ENCODE peak calls at places on chromosomes 13 and 19, in seven cellular contexts. I is fibroblast of mammary gland; T is cardiac fibroblast; H is SK-N-SH; J is GM06990; C is cardiac muscle cell; M is CD8-positive, alpha-beta T cell. U is an unnamed sample.

GRCh38 chr13:27583645-27584044 is 36.7 kb downstream of the LNX2 start:
- DNase-seq in T (peak), J (no peak), C (peak), H (no peak), I (no peak), M (no peak), U (no peak)

GRCh38 chr13:110034031-110034430 is 247.6 kb upstream of the IRS2 start:
- DNase-seq in H (no peak), C (no peak), J (no peak), M (no peak), I (no peak), T (no peak), U (no peak)

GRCh38 chr19:872266-872951 is 12.9 kb downstream of the CFD start:
- DNase-seq in J (peak), C (peak), T (peak), H (no peak), M (peak), I (peak), U (peak)

GRCh38 chr13:32284927-32285632 is 30.1 kb downstream of the ZAR1L start:
- DNase-seq in T (peak), H (no peak), C (peak), J (no peak), M (no peak), I (peak), U (peak)

GRCh38 chr13:94088742-94089141 is 390.7 kb downstream of the DCT start:
- DNase-seq in T (no peak), M (no peak), H (peak), J (no peak), C (no peak), I (no peak), U (no peak)

GRCh38 chr19:45097776-45098520 is 5.0 kb downstream of the PPP1R37 start:
- DNase-seq in I (peak), H (no peak), T (peak), C (peak), M (no peak), J (no peak), U (no peak)

GRCh38 chr19:38862321-38863059 is 12.7 kb upstream of the HNRNPL start:
- DNase-seq in I (peak), C (peak), T (no peak), H (peak), J (no peak), M (no peak), U (peak)

GRCh38 chr19:55489711-55490477 is 1.7 kb downstream of the SSC5D start:
- DNase-seq in M (no peak), H (no peak), I (no peak), C (no peak), J (no peak), T (no peak), U (no peak)

GRCh38 chr19:21608571-21608970 is 103.2 kb downstream of the ZNF429 start:
- DNase-seq in I (no peak), J (no peak), T (no peak), C (no peak), M (no peak), H (no peak), U (no peak)

GRCh38 chr19:41694831-41695635 is 7.0 kb upstream of the CEACAM7 start:
- DNase-seq in M (no peak), I (no peak), C (no peak), T (no peak), J (no peak), H (no peak), U (no peak)

GRCh38 chr19:2167896-2168618 is 4.3 kb downstream of the DOT1L start:
- DNase-seq in C (peak), T (peak), I (peak), J (peak), M (no peak), H (no peak), U (no peak)

GRCh38 chr19:3132971-3133792 is 2.7 kb upstream of the GNA15 start:
- DNase-seq in M (peak), C (peak), H (peak), J (peak), I (no peak), T (peak), U (peak)

GRCh38 chr13:23740002-23740401 is 149.2 kb downstream of the MIPEP start:
- DNase-seq in M (no peak), C (no peak), I (no peak), J (no peak), T (no peak), H (no peak), U (no peak)

GRCh38 chr19:1945899-1946298 is 4.9 kb downstream of the CSNK1G2 start:
- DNase-seq in C (peak), J (peak), H (peak), M (peak), I (peak), T (peak), U (no peak)

GRCh38 chr13:75812751-75813181 is 176.6 kb downstream of the LMO7 start:
- DNase-seq in H (peak), J (no peak), I (peak), T (peak), C (peak), M (no peak), U (peak)

GRCh38 chr19:15564534-15565168 is 50.4 kb upstream of the CYP4F8 start:
- DNase-seq in I (no peak), J (no peak), C (no peak), M (no peak), H (no peak), T (no peak), U (no peak)

GRCh38 chr13:113855012-113855921 is 8.6 kb downstream of the GAS6 start:
- DNase-seq in I (no peak), T (peak), C (no peak), M (no peak), H (no peak), J (no peak), U (no peak)

DNA sequence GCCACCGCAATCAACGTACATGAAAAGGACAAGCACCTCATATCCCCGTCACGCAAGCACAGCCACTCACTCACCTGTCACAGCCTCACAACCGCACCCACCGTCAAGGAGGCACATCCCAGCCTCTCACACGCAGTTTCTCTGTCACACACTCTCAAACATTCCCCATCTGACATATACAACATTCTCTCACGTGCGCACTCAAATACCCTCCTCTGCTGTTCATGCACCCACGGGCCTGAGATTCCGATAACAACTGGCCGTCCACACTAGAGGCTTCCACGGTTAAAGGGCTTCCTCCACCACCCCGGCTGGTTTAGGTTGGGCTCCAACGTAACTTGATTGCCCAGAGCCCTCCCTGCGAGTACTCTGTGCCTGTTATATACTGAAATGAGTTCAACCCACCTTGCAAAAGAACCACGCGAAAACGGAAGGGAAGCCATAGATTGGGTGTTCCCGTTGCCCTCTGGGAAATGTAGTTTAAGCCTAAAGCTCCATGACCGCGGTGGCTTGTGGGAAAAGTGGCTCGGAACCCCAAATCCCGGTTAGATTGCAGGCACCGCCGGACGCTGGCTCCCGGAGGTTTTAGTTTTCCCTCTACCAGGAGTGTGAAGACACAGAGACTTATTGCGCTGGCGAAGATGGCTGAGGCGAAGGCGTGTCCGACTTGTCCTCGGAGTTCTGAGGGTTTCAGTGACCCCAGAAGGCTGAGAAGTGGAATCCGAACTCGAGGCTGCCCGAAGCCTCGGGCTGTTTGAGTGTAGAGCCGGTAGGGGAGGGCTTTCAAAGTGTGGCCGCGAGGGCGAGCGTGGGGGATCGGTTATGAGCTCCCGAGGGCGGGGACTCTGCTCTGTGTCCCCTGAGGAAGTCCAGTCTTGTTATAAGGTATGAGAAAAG is at the start of gene ZNF573:
- DNase-seq in T (peak), M (peak), I (peak), C (peak), J (peak), H (peak), U (peak)
- TF ChIP-seq CTCF in T (peak), M (no peak), I (no peak), C (peak), J (peak), H (peak), U (no peak)

GRCh38 chr19:53896682-53897081 is 12.4 kb upstream of the CACNG7 start:
- DNase-seq in H (no peak), M (no peak), I (no peak), T (no peak), J (no peak), C (no peak), U (no peak)

GRCh38 chr19:53898166-53898565 is 10.9 kb upstream of the CACNG7 start:
- DNase-seq in T (no peak), H (no peak), C (no peak), M (no peak), I (no peak), J (no peak), U (no peak)

GRCh38 chr19:53897459-53897858 is 11.6 kb upstream of the CACNG7 start:
- DNase-seq in J (no peak), H (no peak), T (no peak), C (no peak), M (no peak), I (no peak), U (no peak)

GRCh38 chr19:53900191-53900860 is 8.8 kb upstream of the CACNG7 start:
- DNase-seq in I (no peak), M (no peak), H (no peak), J (no peak), C (no peak), T (no peak), U (no peak)

GRCh38 chr19:53898680-53899341 is 10.3 kb upstream of the CACNG7 start:
- DNase-seq in H (peak), J (no peak), M (no peak), I (no peak), T (no peak), C (no peak), U (no peak)
- H3K4me3 ChIP-seq in H (no peak), J (no peak), M (no peak), I (no peak), T (no peak), C (no peak), U (no peak)

GRCh38 chr19:46374526-46375475 is 27.9 kb downstream of the PPP5C start:
- DNase-seq in C (no peak), T (no peak), I (no peak), M (no peak), H (no peak), J (no peak), U (no peak)

GRCh38 chr19:46369817-46370216 is 22.9 kb downstream of the PPP5C start:
- DNase-seq in M (no peak), I (no peak), H (no peak), T (no peak), C (no peak), J (no peak), U (no peak)

GRCh38 chr19:46373573-46374359 is 26.9 kb downstream of the PPP5C start:
- DNase-seq in I (peak), J (no peak), C (no peak), T (peak), M (no peak), H (peak), U (peak)

GRCh38 chr19:46371371-46371901 is 24.5 kb downstream of the PPP5C start:
- DNase-seq in T (peak), I (no peak), J (no peak), C (no peak), H (no peak), M (no peak), U (no peak)

DNA sequence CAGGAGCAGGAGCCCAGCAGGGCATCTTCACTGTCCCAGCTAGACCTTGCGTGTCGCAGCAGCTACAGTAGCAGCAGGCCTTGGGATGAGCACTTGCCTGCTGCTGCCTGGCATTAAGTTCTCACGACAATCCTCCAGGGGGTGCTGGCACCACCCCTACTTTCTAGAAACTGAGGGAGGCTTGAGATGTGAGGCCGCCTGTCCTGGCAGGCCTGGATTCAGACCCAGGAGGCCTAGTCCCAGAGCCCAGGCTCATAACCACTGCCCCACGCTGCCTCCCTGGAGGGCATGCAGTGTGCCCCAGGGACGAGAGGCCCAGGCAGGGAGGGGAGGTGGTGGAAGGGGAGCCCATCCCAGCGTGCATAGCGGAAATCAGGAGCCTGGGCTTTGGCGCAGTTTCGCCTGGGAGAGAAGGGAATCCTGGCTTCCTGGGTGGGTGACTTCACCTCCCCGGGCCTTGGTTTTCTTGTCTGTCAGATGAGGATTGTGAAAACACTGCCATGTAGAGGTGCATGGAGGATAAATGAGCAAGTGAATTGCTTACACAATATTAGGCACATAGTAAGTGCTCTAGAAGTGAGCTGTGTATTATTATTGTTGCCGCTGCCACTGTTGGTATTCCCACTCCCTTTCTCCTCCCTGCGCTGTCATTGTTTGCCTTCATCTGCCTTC is 26.1 kb downstream of the PPP5C start:
- DNase-seq in J (no peak), M (no peak), C (peak), I (peak), H (no peak), T (peak), U (no peak)
- TF ChIP-seq CTCF in J (peak), M (no peak), C (peak), I (peak), H (peak), T (peak), U (peak)

DNA sequence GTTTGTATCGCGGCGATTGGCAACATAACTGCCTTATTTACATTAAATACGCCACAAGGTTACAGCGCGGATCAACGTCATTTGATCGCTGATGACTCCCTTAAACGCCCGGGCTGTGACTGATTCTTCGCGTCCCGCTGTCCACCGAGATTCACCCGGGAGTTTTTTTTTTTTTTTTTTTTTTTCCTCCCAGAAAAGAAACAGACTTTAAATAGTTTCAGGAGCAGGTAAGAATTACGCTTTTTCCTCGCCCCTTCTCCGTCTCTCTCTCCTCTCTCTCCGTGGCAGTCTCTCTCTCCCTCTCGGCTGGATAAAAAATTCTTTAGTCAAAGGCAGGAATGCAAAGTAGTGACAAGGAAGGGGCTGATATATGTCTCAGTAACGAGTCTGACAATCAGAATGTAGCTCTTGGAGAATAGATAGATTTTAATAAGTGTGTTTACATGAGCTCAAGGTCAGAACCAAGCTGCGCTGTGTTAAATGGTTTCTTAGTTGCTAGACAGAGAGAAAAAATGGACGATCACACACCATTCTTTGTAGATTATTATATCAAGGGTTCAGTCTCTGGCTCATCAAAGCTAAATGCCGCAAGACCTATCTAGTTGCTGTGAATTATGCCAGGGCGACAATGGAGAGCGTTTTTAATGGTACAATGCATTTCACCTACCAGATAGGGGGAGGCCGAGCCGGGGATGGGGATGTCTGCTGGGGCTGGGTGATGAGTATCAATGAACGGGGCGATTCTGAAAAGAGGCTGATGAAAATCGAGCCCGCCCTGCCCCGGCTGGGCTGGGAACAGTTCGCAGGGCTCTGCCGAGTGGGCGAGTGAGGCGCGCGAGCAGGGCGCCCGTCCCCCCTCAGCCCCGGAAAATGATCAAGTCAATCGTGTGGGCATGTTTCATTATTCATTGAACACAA is 147.2 kb upstream of the ZNF536 start:
- DNase-seq in I (no peak), T (no peak), J (no peak), M (no peak), H (peak), C (peak), U (no peak)
- H3K4me3 ChIP-seq in I (no peak), T (no peak), J (peak), M (peak), H (peak), C (peak), U (no peak)

DNA sequence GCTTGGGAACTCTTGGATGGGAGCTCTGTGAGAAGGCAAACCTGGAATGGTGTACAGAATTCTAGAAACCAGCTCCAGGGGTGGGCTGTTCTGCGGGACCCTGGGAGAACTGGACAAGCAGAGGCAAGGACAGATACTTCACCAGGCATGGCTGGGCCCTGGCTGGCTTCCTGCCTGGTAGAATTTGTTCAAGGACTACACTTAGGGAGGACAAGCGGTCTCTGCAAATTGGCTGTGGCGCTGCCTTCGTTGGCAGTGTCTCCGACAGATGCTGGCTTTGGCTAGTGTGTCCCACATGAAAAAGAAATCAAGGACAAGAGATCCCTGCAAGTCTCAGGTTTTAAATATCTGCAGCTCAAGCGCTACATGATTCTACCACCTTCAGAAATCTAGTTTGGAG is 12.4 kb downstream of the CEBPG start:
- DNase-seq in J (no peak), T (no peak), C (no peak), M (no peak), I (no peak), H (no peak), U (no peak)
- TF ChIP-seq CTCF in J (no peak), T (no peak), C (no peak), M (no peak), I (no peak), H (no peak), U (no peak)

U was measured in LNCaP clone FGC.